ENCODE peak calls at places on chromosome 18, in six cellular contexts. E is thoracic aorta; O is CD8-positive, alpha-beta T cell; C is HCT116; T is osteocyte; P is T-helper 17 cell. G is an unnamed sample.

GRCh38 chr18:21914739-21915319 is 174.2 kb downstream of the MIB1 start:
- DNase-seq in E (no peak), O (no peak), C (peak), T (peak), P (no peak), G (peak)

GRCh38 chr18:7567487-7568425 is 640 bp downstream of the PTPRM start:
- DNase-seq in E (no peak), O (no peak), C (no peak), T (peak), P (peak), G (peak)

GRCh38 chr18:54555996-54556395 is 35.0 kb upstream of the DYNAP start:
- DNase-seq in E (no peak), O (no peak), C (no peak), T (no peak), P (no peak), G (no peak)

GRCh38 chr18:24127735-24128134 is 11.1 kb upstream of the CABYR start:
- DNase-seq in E (no peak), O (no peak), C (no peak), T (no peak), P (no peak), G (no peak)

GRCh38 chr18:60880184-60880583 is 453.0 kb upstream of the CDH20 start:
- DNase-seq in E (no peak), O (no peak), C (no peak), T (no peak), P (no peak), G (no peak)

GRCh38 chr18:845152-845819 is 33.2 kb upstream of the YES1 start:
- DNase-seq in E (no peak), O (no peak), C (peak), T (peak), P (no peak), G (peak)

GRCh38 chr18:56815926-56816325 is 164.8 kb downstream of the WDR7 start:
- DNase-seq in E (no peak), O (no peak), C (no peak), T (no peak), P (no peak), G (no peak)

GRCh38 chr18:56990678-56991077 is 156.2 kb upstream of the BOD1L2 start:
- DNase-seq in E (no peak), O (no peak), C (no peak), T (no peak), P (no peak), G (no peak)

GRCh38 chr18:54950221-54950620 is 9.0 kb downstream of the CCDC68 start:
- DNase-seq in E (no peak), O (no peak), C (peak), T (no peak), P (no peak), G (no peak)

GRCh38 chr18:29251681-29252080 is 1074.8 kb upstream of the CDH2 start:
- DNase-seq in E (no peak), O (no peak), C (no peak), T (no peak), P (no peak), G (no peak)

GRCh38 chr18:68583685-68584084 is 131.2 kb downstream of the TMX3 start:
- DNase-seq in E (no peak), O (no peak), C (no peak), T (no peak), P (no peak), G (no peak)

GRCh38 chr18:10851824-10852225 is 297.5 kb downstream of the PIEZO2 start:
- DNase-seq in E (no peak), O (no peak), C (peak), T (no peak), P (no peak), G (peak)

GRCh38 chr18:79816981-79817606 is 19.4 kb downstream of the KCNG2 start:
- DNase-seq in E (no peak), O (no peak), C (no peak), T (peak), P (no peak), G (no peak)

GRCh38 chr18:23279931-23280330 is 144.6 kb downstream of the CABLES1 start:
- DNase-seq in E (no peak), O (no peak), C (no peak), T (no peak), P (no peak), G (no peak)

GRCh38 chr18:33751613-33752221 is 173.7 kb downstream of the ASXL3 start:
- DNase-seq in E (no peak), O (no peak), C (no peak), T (no peak), P (no peak), G (no peak)

GRCh38 chr18:31232779-31233424 is 70.2 kb upstream of the DSC1 start:
- DNase-seq in E (no peak), O (no peak), C (no peak), T (no peak), P (no peak), G (no peak)

GRCh38 chr18:47809420-47809819 is 121.0 kb downstream of the SMAD2 start:
- DNase-seq in E (no peak), O (no peak), C (no peak), T (no peak), P (no peak), G (no peak)

GRCh38 chr18:31203086-31203793 is 40.6 kb upstream of the DSC1 start:
- DNase-seq in E (no peak), O (no peak), C (no peak), T (no peak), P (no peak), G (no peak)

GRCh38 chr18:62999392-62999791 is 284.1 kb downstream of the PHLPP1 start:
- DNase-seq in E (no peak), O (no peak), C (no peak), T (peak), P (no peak), G (peak)

GRCh38 chr18:23619388-23619873 is 33.1 kb upstream of the NPC1 start:
- DNase-seq in E (no peak), O (no peak), C (no peak), T (no peak), P (no peak), G (peak)

GRCh38 chr18:57286949-57287348 is 65.4 kb upstream of the ST8SIA3 start:
- DNase-seq in E (no peak), O (no peak), C (no peak), T (no peak), P (no peak), G (no peak)

GRCh38 chr18:79800353-79801180 is 2.8 kb downstream of the KCNG2 start:
- DNase-seq in E (no peak), O (no peak), C (no peak), T (no peak), P (no peak), G (no peak)

GRCh38 chr18:7778181-7778580 is 211.1 kb downstream of the PTPRM start:
- DNase-seq in E (no peak), O (no peak), C (no peak), T (no peak), P (no peak), G (no peak)